ENCODE peak calls at places on chromosomes 2 and 18, in ten cellular contexts. X is Peyer's patch, S is spleen, W is breast epithelium, T is esophagus squamous epithelium, D is stomach, A is K562, Z is gastrocnemius medialis, F is esophagus muscularis mucosa, M is IMR-90. U is an unnamed sample.

GRCh38 chr18:54780285-54780861 is 47.9 kb upstream of the RAB27B start:
- DNase-seq in X (no peak), S (no peak), W (no peak), T (no peak), D (no peak), A (no peak), Z (no peak), F (no peak), M (no peak), U (no peak)

GRCh38 chr2:186365406-186365805 is 120.7 kb upstream of the ZC3H15 start:
- DNase-seq in X (no peak), S (no peak), W (no peak), T (no peak), D (no peak), A (no peak), Z (no peak), F (no peak), M (no peak), U (no peak)

GRCh38 chr2:132793532-132793931 is 123.5 kb upstream of the LYPD1 start:
- DNase-seq in X (no peak), S (no peak), W (no peak), T (no peak), D (no peak), A (no peak), Z (no peak), F (no peak), M (no peak), U (no peak)

GRCh38 chr18:51724790-51725721 is 527.6 kb upstream of the MEX3C start:
- DNase-seq in X (no peak), S (no peak), W (no peak), T (no peak), D (no peak), A (no peak), Z (no peak), F (no peak), M (no peak), U (no peak)

GRCh38 chr2:230920167-230920566 is 4.9 kb downstream of the GPR55 start:
- DNase-seq in X (peak), S (no peak), W (no peak), T (no peak), D (peak), A (no peak), Z (no peak), F (no peak), M (no peak), U (no peak)

GRCh38 chr2:2845796-2846315 is 514.8 kb upstream of the MYT1L start:
- DNase-seq in X (no peak), S (peak), W (no peak), T (no peak), D (no peak), A (no peak), Z (no peak), F (no peak), M (no peak), U (no peak)

GRCh38 chr2:232454630-232455029 is 1.3 kb upstream of the ALPI start:
- DNase-seq in X (peak), S (peak), W (no peak), T (no peak), D (no peak), A (no peak), Z (no peak), F (no peak), M (no peak), U (no peak)

GRCh38 chr18:75170916-75171315 is 38.0 kb downstream of the PTGR3 start:
- DNase-seq in X (no peak), S (no peak), W (no peak), T (no peak), D (no peak), A (no peak), Z (no peak), F (peak), M (no peak), U (no peak)

GRCh38 chr18:70503060-70503459 is 214.2 kb downstream of the SOCS6 start:
- DNase-seq in X (no peak), S (no peak), W (no peak), T (no peak), D (no peak), A (no peak), Z (no peak), F (no peak), M (no peak), U (no peak)

GRCh38 chr2:61855178-61855523 is 1.3 kb upstream of the FAM161A start:
- DNase-seq in X (no peak), S (no peak), W (peak), T (no peak), D (peak), A (no peak), Z (no peak), F (no peak), M (no peak), U (no peak)

GRCh38 chr18:63107171-63107850 is 212.3 kb downstream of the BCL2 start:
- DNase-seq in X (no peak), S (no peak), W (no peak), T (no peak), D (no peak), A (no peak), Z (no peak), F (no peak), M (no peak), U (no peak)

GRCh38 chr2:73979686-73980085 is 5.0 kb upstream of the TET3 start:
- DNase-seq in X (no peak), S (no peak), W (no peak), T (no peak), D (no peak), A (no peak), Z (no peak), F (no peak), M (peak), U (no peak)

GRCh38 chr2:240412211-240412830 is 23.1 kb upstream of the GPC1 start:
- DNase-seq in X (peak), S (peak), W (no peak), T (no peak), D (peak), A (no peak), Z (peak), F (no peak), M (no peak), U (no peak)

GRCh38 chr2:218961651-218962570 is 2.4 kb downstream of the CDK5R2 start:
- DNase-seq in X (no peak), S (no peak), W (no peak), T (no peak), D (no peak), A (peak), Z (no peak), F (no peak), M (no peak), U (no peak)

GRCh38 chr2:200702646-200703118 is 109.0 kb upstream of the BZW1 start:
- DNase-seq in X (no peak), S (no peak), W (no peak), T (no peak), D (no peak), A (no peak), Z (no peak), F (no peak), M (no peak), U (no peak)

GRCh38 chr2:170736628-170737027 is 21.5 kb downstream of the SP5 start:
- DNase-seq in X (no peak), S (no peak), W (no peak), T (no peak), D (no peak), A (no peak), Z (no peak), F (no peak), M (no peak), U (no peak)

GRCh38 chr2:208062113-208062512 is 36.8 kb upstream of the PLEKHM3 start:
- DNase-seq in X (no peak), S (no peak), W (no peak), T (no peak), D (no peak), A (peak), Z (no peak), F (no peak), M (peak), U (no peak)

GRCh38 chr18:31581498-31582197 is 10.0 kb upstream of the TTR start:
- DNase-seq in X (no peak), S (no peak), W (no peak), T (no peak), D (no peak), A (no peak), Z (no peak), F (no peak), M (peak), U (no peak)

GRCh38 chr2:113962692-113963480 is 73.0 kb downstream of the ACTR3 start:
- DNase-seq in X (no peak), S (no peak), W (no peak), T (no peak), D (no peak), A (no peak), Z (no peak), F (no peak), M (peak), U (no peak)

DNA sequence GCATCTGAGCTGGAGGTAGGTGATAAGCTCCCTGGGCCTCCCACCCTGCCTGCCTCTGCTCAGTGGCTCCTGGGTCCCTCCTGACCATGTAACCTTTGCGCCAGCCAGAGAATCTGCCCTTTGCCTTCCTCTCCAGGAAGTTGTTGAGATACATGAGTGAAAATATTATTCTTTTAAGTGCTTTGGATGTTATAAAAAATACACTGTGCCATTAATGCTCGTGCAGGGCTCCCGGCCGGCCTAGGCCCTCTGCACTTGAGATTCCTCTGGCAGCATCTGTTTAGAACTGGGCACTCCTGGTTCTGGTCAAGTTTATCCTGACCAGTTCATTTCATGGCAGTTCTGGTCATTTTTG is 18.8 kb downstream of the AGAP1 start:
- DNase-seq in X (peak), S (peak), W (no peak), T (no peak), D (no peak), A (no peak), Z (no peak), F (no peak), M (no peak), U (no peak)
- TF ChIP-seq POLR2A in X (no peak), S (no peak), W (no peak), T (no peak), D (no peak), A (no peak), Z (no peak), F (no peak), M (no peak), U (no peak)

GRCh38 chr2:238163494-238164198 is 4.9 kb downstream of the ERFE start:
- DNase-seq in X (no peak), S (peak), W (no peak), T (no peak), D (no peak), A (no peak), Z (no peak), F (no peak), M (no peak), U (no peak)
- TF ChIP-seq POLR2A in X (no peak), S (no peak), W (no peak), T (no peak), D (no peak), A (no peak), Z (no peak), F (no peak), M (no peak), U (no peak)

GRCh38 chr2:238336151-238336550 is 15.8 kb downstream of the TRAF3IP1 start:
- DNase-seq in X (no peak), S (no peak), W (no peak), T (no peak), D (no peak), A (no peak), Z (peak), F (no peak), M (no peak), U (no peak)

GRCh38 chr2:238334885-238335284 is 14.6 kb downstream of the TRAF3IP1 start:
- DNase-seq in X (no peak), S (no peak), W (no peak), T (no peak), D (no peak), A (no peak), Z (no peak), F (no peak), M (no peak), U (no peak)

GRCh38 chr2:238327751-238328150 is 7.4 kb downstream of the TRAF3IP1 start:
- DNase-seq in X (no peak), S (no peak), W (no peak), T (no peak), D (no peak), A (no peak), Z (no peak), F (no peak), M (no peak), U (no peak)

GRCh38 chr2:238330391-238330790 is 10.1 kb downstream of the TRAF3IP1 start:
- DNase-seq in X (no peak), S (no peak), W (no peak), T (no peak), D (no peak), A (no peak), Z (no peak), F (no peak), M (no peak), U (no peak)

GRCh38 chr2:238331916-238332315 is 11.6 kb downstream of the TRAF3IP1 start:
- DNase-seq in X (no peak), S (no peak), W (no peak), T (no peak), D (no peak), A (no peak), Z (no peak), F (no peak), M (no peak), U (no peak)
- TF ChIP-seq POLR2A in X (no peak), S (no peak), W (no peak), T (no peak), D (no peak), A (no peak), Z (no peak), F (no peak), M (no peak), U (no peak)

DNA sequence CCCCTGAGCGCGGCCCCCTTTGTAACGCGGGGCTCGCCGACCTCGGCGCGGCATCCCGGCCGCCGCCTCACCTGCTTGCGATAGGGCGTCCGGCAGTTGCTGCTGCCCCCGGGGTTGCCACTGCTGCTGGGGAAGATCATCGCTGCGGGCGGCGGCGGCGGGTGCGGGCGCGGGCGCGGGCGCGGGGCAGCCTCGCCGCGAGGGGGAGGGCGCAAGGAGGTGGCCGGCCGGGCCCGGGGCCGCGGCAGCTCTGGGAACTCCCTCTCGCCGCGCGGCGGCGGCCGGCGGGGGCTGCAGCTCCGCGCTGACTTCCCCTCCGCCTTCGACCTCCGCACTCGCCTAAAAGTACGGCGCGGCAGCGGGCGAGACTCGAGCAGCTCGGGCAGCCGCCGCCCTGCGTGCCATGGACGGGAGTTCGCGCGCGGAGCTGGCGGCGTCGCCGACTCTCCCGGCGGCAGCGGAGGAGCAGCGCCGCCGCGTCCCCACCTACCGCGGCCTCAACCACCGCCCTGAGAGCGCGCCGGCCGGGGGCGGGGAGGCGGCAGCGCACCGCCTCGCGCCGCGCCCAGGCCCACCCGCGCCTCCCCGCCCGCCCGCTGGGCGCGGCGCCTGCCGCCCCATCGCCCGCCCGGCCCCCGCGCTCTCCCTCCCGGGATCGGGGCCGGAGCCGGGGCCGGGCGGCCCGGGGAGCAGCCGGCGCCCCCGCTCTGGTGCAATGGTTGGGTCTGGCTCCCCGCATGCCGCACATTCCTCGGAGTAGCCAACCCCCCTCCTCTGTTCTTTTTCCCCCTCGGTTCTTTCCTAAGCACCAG is 86.0 kb downstream of the RBMS1 start:
- DNase-seq in X (peak), S (peak), W (peak), T (no peak), D (peak), A (peak), Z (peak), F (no peak), M (peak), U (no peak)
- TF ChIP-seq POLR2A in X (peak), S (peak), W (no peak), T (peak), D (no peak), A (no peak), Z (peak), F (peak), M (peak), U (no peak)

GRCh38 chr2:37231251-37232130 is at the start of the genes CEBPZ and NDUFAF7:
- DNase-seq in X (peak), S (peak), W (peak), T (peak), D (peak), A (peak), Z (peak), F (peak), M (peak), U (peak)
- TF ChIP-seq POLR2A in X (peak), S (peak), W (peak), T (peak), D (no peak), A (peak), Z (peak), F (no peak), M (peak), U (no peak)

DNA sequence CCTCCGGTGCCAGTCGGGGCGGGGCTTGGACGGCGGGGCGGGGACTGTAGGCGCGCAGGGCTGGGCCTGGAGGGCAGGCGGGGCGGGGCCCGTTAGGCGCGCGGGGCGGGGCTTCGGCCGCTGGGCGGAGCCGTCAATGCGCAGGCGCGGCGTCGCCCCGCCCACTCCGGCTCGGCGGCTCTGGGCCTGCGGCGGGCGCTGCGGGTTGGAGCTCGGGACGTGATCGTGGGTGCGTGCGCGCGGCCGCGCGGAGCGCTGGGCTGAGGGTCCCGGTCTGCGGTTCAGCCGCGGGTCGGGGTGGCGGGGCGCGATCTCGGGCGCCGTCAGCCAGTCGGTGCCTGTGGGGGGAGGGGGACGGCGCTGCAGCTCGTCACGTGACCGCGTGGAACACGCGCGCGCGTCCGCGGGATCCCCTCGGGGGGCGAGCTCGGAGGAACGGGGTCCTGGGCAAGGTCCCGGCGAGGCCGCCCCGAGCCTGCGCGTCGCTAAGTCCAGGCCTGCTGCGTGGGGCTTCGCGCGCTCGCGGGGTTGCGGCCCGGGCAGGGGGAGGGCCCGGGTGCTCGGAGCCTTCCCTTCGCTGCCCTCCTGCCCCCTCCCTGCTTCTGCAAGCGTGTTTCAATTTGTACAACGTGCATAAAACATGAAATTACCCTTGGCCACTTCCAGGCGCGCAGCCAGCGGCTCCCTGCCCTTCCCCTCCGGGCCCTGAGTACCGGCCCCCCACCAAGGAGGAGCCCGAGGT is at the start of gene D2HGDH:
- DNase-seq in X (peak), S (peak), W (peak), T (peak), D (peak), A (peak), Z (peak), F (peak), M (peak), U (peak)
- TF ChIP-seq POLR2A in X (peak), S (peak), W (no peak), T (peak), D (no peak), A (peak), Z (peak), F (no peak), M (peak), U (peak)

GRCh38 chr2:238465487-238466241 is 38.9 kb downstream of the ASB1 start:
- DNase-seq in X (no peak), S (peak), W (no peak), T (no peak), D (peak), A (no peak), Z (no peak), F (peak), M (no peak), U (no peak)

GRCh38 chr2:238466242-238466598 is 39.5 kb downstream of the ASB1 start:
- DNase-seq in X (no peak), S (peak), W (no peak), T (no peak), D (peak), A (no peak), Z (no peak), F (peak), M (no peak), U (no peak)

GRCh38 chr2:238469155-238469554 is 42.4 kb downstream of the ASB1 start:
- DNase-seq in X (no peak), S (no peak), W (no peak), T (no peak), D (no peak), A (no peak), Z (no peak), F (no peak), M (no peak), U (no peak)

GRCh38 chr2:238467772-238468171 is 41.0 kb downstream of the ASB1 start:
- DNase-seq in X (no peak), S (no peak), W (no peak), T (no peak), D (no peak), A (no peak), Z (no peak), F (no peak), M (peak), U (no peak)

GRCh38 chr2:238467062-238467461 is 40.3 kb downstream of the ASB1 start:
- DNase-seq in X (no peak), S (no peak), W (no peak), T (no peak), D (no peak), A (no peak), Z (no peak), F (peak), M (no peak), U (no peak)
- TF ChIP-seq POLR2A in X (no peak), S (no peak), W (no peak), T (no peak), D (no peak), A (no peak), Z (no peak), F (no peak), M (no peak), U (no peak)

DNA sequence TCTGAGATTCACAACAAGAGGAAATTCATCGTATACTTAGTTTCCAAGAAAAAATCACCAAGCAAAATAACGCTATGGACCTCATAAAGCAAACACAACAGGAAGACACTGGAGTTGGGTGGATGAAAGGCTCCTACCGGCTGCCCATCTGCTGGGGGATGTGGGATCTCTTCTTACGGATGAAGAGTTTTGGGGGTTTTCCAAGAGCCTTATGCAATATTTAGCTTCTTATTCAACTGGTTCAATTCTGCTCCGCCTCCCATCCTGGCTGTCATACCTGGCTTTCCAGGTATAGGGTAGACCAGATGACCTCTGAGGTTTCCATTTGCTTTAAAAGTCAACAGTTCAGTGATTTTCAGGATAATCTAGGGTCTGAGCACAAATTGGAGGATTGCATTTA is 262.8 kb downstream of the HAUS1 start:
- DNase-seq in X (no peak), S (no peak), W (no peak), T (no peak), D (no peak), A (no peak), Z (no peak), F (no peak), M (no peak), U (no peak)
- TF ChIP-seq POLR2A in X (no peak), S (no peak), W (no peak), T (no peak), D (no peak), A (no peak), Z (no peak), F (no peak), M (no peak), U (no peak)

DNA sequence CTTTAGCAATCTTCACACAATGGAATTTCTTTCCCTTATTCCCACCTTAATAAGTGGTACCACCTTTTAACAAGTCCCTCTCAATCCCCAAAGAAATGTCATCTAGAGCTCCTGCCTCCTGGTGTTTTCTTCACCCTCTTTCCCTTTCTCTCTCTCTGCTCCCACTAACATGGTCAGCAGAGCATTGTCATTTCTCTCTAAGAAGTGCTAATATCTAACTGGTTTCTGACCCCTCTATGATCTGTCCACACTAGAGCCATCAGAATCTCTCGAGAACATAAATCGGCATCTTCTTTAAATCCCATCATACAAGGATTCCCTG is 161.2 kb upstream of the DTNA start:
- DNase-seq in X (no peak), S (no peak), W (no peak), T (no peak), D (no peak), A (no peak), Z (no peak), F (no peak), M (no peak), U (no peak)
- TF ChIP-seq POLR2A in X (no peak), S (no peak), W (no peak), T (no peak), D (no peak), A (no peak), Z (no peak), F (no peak), M (no peak), U (no peak)

U was measured in vagina.